ENCODE peak calls at places on chromosomes 6 and 20, in six cellular contexts. D is adrenal gland; P is fibroblast of the aortic adventitia; S is stimulated activated CD4-positive, alpha-beta T cell treated with anti-CD3 and anti-CD28 coated beads, Interleukin-4, amount 100 ng/mL, for 48 hours; Y is Daoy; O is stimulated activated naive CD8-positive, alpha-beta T cell treated with anti-CD3 and anti-CD28 coated beads, Interleukin-15, Interleukin-2, amounts not matched to agents 100 U/mL and 50 U/mL, for 24 hours. M is an unnamed sample.

GRCh38 chr6:33711140-33712129 is at the start of gene UQCC2:
- DNase-seq in D (peak; percentile 97), P (peak; percentile 97), S (peak; percentile 94), Y (peak; percentile 99), O (peak; percentile 98), M (peak; percentile 98)

GRCh38 chr6:132788658-132789397 is 9.6 kb downstream of the SLC18B1 start:
- DNase-seq in D (no peak), P (no peak), S (no peak), Y (no peak), O (no peak), M (no peak)

GRCh38 chr6:2221724-2222274 is 23.6 kb downstream of the GMDS start:
- DNase-seq in D (no peak), P (no peak), S (no peak), Y (peak; percentile 34), O (no peak), M (peak; percentile 47)

GRCh38 chr20:18904624-18905023 is 91.0 kb downstream of the SCP2D1 start:
- DNase-seq in D (peak; percentile 38), P (no peak), S (no peak), Y (no peak), O (no peak), M (no peak)

GRCh38 chr20:50856475-50857041 is 61.7 kb downstream of the BCAS4 start:
- DNase-seq in D (no peak), P (no peak), S (no peak), Y (no peak), O (no peak), M (no peak)

GRCh38 chr6:47788498-47788884 is 6.7 kb downstream of the OPN5 start:
- DNase-seq in D (no peak), P (no peak), S (no peak), Y (no peak), O (no peak), M (no peak)

GRCh38 chr6:109714156-109714555 is 23.1 kb downstream of the FIG4 start:
- DNase-seq in D (no peak), P (no peak), S (no peak), Y (no peak), O (no peak), M (no peak)

GRCh38 chr20:31987744-31988143 is 19.8 kb downstream of the XKR7 start:
- DNase-seq in D (peak; percentile 42), P (no peak), S (no peak), Y (peak; percentile 14), O (no peak), M (peak; percentile 64)

GRCh38 chr6:30031381-30031780 is 29.7 kb upstream of the POLR1H start:
- DNase-seq in D (no peak), P (no peak), S (no peak), Y (no peak), O (no peak), M (no peak)

GRCh38 chr6:35178932-35179832 is 34.6 kb upstream of the SCUBE3 start:
- DNase-seq in D (no peak), P (no peak), S (no peak), Y (no peak), O (no peak), M (no peak)

GRCh38 chr6:28353981-28354676 is 4.4 kb downstream of the ZKSCAN3 start:
- DNase-seq in D (peak; percentile 53), P (peak; percentile 88), S (no peak), Y (peak; percentile 94), O (no peak), M (peak; percentile 94)

GRCh38 chr6:148628251-148628650 is 118.6 kb upstream of the UST start:
- DNase-seq in D (no peak), P (no peak), S (no peak), Y (no peak), O (no peak), M (no peak)

GRCh38 chr6:100084301-100085161 is 90.5 kb upstream of the MCHR2 start:
- DNase-seq in D (no peak), P (peak; percentile 81), S (no peak), Y (no peak), O (no peak), M (no peak)

GRCh38 chr6:79946242-79946641 is 1.1 kb downstream of the ELOVL4 start:
- DNase-seq in D (no peak), P (peak; percentile 40), S (no peak), Y (peak; percentile 51), O (peak; percentile 11), M (peak; percentile 41)

GRCh38 chr6:7087491-7087979 is 20.2 kb upstream of the RREB1 start:
- DNase-seq in D (no peak), P (no peak), S (no peak), Y (no peak), O (peak; percentile 30), M (no peak)

GRCh38 chr20:9829835-9830234 is 9.0 kb downstream of the PAK5 start:
- DNase-seq in D (no peak), P (no peak), S (no peak), Y (no peak), O (no peak), M (no peak)

GRCh38 chr20:63829943-63830820 is 882 bp downstream of the ZBTB46 start:
- DNase-seq in D (no peak), P (no peak), S (no peak), Y (no peak), O (no peak), M (peak; percentile 42)

GRCh38 chr20:29878281-29878741 is 1379.2 kb upstream of the DEFB115 start:
- DNase-seq in D (no peak), P (no peak), S (no peak), Y (peak; percentile 87), O (no peak), M (no peak)

GRCh38 chr6:18503588-18504231 is 116.6 kb downstream of the RNF144B start:
- DNase-seq in D (peak; percentile 71), P (peak; percentile 88), S (peak; percentile 9), Y (peak; percentile 78), O (peak; percentile 34), M (peak; percentile 90)

GRCh38 chr6:41546866-41547798 is 951 bp downstream of the FOXP4 start:
- DNase-seq in D (peak; percentile 42), P (peak; percentile 33), S (no peak), Y (peak; percentile 66), O (peak; percentile 37), M (peak; percentile 65)

GRCh38 chr6:3310710-3311109 is 52.0 kb downstream of the PSMG4 start:
- DNase-seq in D (no peak), P (no peak), S (no peak), Y (no peak), O (no peak), M (no peak)

GRCh38 chr6:38603966-38604365 is 35.8 kb downstream of the BTBD9 start:
- DNase-seq in D (no peak), P (peak; percentile 32), S (no peak), Y (no peak), O (no peak), M (no peak)

M was measured in dermis blood vessel endothelial cell.